ENCODE peak calls at places on chromosomes 2 and 18, in eight cellular contexts. Q is uterus, G is lower lobe of right lung, F is epithelial cell of esophagus, U is AG04450, A is K562, P is AG09309, T is A673. Y is an unnamed sample.

GRCh38 chr2:120765031-120765910 is 29.6 kb downstream of the GLI2 start:
- DNase-seq in F (no peak), U (no peak), P (no peak), T (no peak), G (peak), Q (peak), A (no peak), Y (peak)

GRCh38 chr2:208819190-208819589 is 412.6 kb downstream of the PTH2R start:
- DNase-seq in G (no peak), F (no peak), P (no peak), A (no peak), Q (no peak), T (no peak), U (no peak), Y (no peak)

GRCh38 chr2:105380432-105381118 is 18.3 kb downstream of the FHL2 start:
- DNase-seq in U (no peak), Q (no peak), P (no peak), T (peak), G (no peak), F (no peak), A (no peak), Y (peak)

GRCh38 chr2:218030409-218031195 is 27.8 kb upstream of the TNS1 start:
- DNase-seq in T (no peak), P (no peak), U (no peak), A (no peak), F (no peak), G (no peak), Q (no peak), Y (no peak)

GRCh38 chr2:158969717-158970521 is 1.5 kb downstream of the TANC1 start:
- DNase-seq in F (peak), Q (peak), P (no peak), A (no peak), T (peak), G (peak), U (no peak), Y (peak)

GRCh38 chr2:200635251-200635650 is 49.4 kb downstream of the AOX1 start:
- DNase-seq in T (peak), F (peak), P (no peak), Q (no peak), G (no peak), A (no peak), U (no peak), Y (peak)

GRCh38 chr2:220708366-220708765 is 863.7 kb downstream of the EPHA4 start:
- DNase-seq in G (no peak), T (no peak), Q (no peak), F (peak), P (peak), U (no peak), A (no peak), Y (peak)

GRCh38 chr2:28753043-28753683 is 1.5 kb downstream of the PPP1CB start:
- DNase-seq in T (peak), G (peak), P (peak), U (peak), F (peak), Q (peak), A (peak), Y (peak)

GRCh38 chr18:75291460-75291859 is 80.9 kb downstream of the TSHZ1 start:
- DNase-seq in Q (no peak), F (no peak), T (no peak), U (no peak), P (no peak), G (no peak), A (no peak), Y (no peak)

GRCh38 chr2:237314198-237314597 is 99.8 kb downstream of the COL6A3 start:
- DNase-seq in T (no peak), U (no peak), P (no peak), Q (peak), F (no peak), G (no peak), A (no peak), Y (no peak)

GRCh38 chr18:7617738-7618422 is 50.8 kb downstream of the PTPRM start:
- DNase-seq in A (no peak), Q (peak), T (no peak), P (peak), F (peak), G (no peak), U (no peak), Y (peak)

GRCh38 chr18:43007365-43007764 is 108.1 kb downstream of the RIT2 start:
- DNase-seq in F (no peak), U (no peak), T (no peak), P (no peak), G (no peak), Q (no peak), A (no peak), Y (no peak)

GRCh38 chr18:12279781-12280531 is 25.8 kb downstream of the CIDEA start:
- DNase-seq in F (no peak), A (no peak), P (no peak), Q (no peak), G (no peak), U (no peak), T (no peak), Y (no peak)

GRCh38 chr2:181077128-181077709 is 96.8 kb downstream of the UBE2E3 start:
- DNase-seq in U (no peak), A (peak), Q (no peak), T (peak), P (peak), G (no peak), F (peak), Y (peak)

GRCh38 chr2:39568561-39569006 is 97.1 kb upstream of the TMEM178A start:
- DNase-seq in T (peak), F (peak), U (peak), Q (no peak), A (no peak), G (no peak), P (peak), Y (peak)

GRCh38 chr18:51339866-51340265 is 142.4 kb upstream of the MEX3C start:
- DNase-seq in P (no peak), A (no peak), F (peak), U (no peak), Q (no peak), T (no peak), G (no peak), Y (peak)

GRCh38 chr2:105751272-105751671 is 6.6 kb downstream of the NCK2 start:
- DNase-seq in P (no peak), A (no peak), F (no peak), T (no peak), G (no peak), Q (no peak), U (no peak), Y (no peak)

GRCh38 chr2:38722271-38723115 is 28.7 kb downstream of the SRSF7 start:
- DNase-seq in F (no peak), Q (no peak), T (no peak), U (no peak), A (no peak), P (no peak), G (no peak), Y (no peak)

GRCh38 chr18:45792551-45793294 is 32.8 kb upstream of the SIGLEC15 start:
- DNase-seq in F (peak), T (no peak), U (no peak), P (no peak), G (no peak), Q (no peak), A (no peak), Y (peak)

GRCh38 chr2:37671013-37671815 is at the start of gene CDC42EP3:
- DNase-seq in G (peak), T (peak), P (no peak), F (peak), A (peak), U (no peak), Q (peak), Y (no peak)

GRCh38 chr2:36485521-36485920 is 112.4 kb downstream of the FEZ2 start:
- DNase-seq in P (peak), T (no peak), A (no peak), G (no peak), F (peak), U (peak), Q (no peak), Y (peak)

GRCh38 chr18:23662309-23663263 is at the start of gene ANKRD29:
- DNase-seq in U (no peak), G (peak), P (no peak), Q (peak), F (peak), A (peak), T (peak), Y (peak)

GRCh38 chr2:210072922-210073509 is 70.6 kb downstream of the RPE start:
- DNase-seq in T (peak), U (peak), Q (no peak), A (peak), G (no peak), P (peak), F (peak), Y (peak)

GRCh38 chr2:183248866-183249567 is 124.8 kb downstream of the NUP35 start:
- DNase-seq in U (no peak), Q (no peak), F (peak), G (no peak), A (peak), P (no peak), T (peak), Y (peak)

GRCh38 chr2:10402652-10403215 is 45.4 kb downstream of the ODC1 start:
- DNase-seq in G (no peak), F (no peak), Q (no peak), A (no peak), P (no peak), U (no peak), T (no peak), Y (no peak)

GRCh38 chr2:228065686-228066085 is 115.8 kb downstream of the SPHKAP start:
- DNase-seq in G (no peak), F (peak), Q (no peak), A (no peak), T (no peak), U (no peak), P (no peak), Y (no peak)
- H3K4me3 ChIP-seq in G (no peak), F (no peak), Q (no peak), A (no peak), T (no peak), U (no peak), P (no peak), Y (no peak)

GRCh38 chr2:229578052-229578846 is 136.1 kb downstream of the DNER start:
- DNase-seq in P (no peak), T (no peak), A (no peak), U (no peak), F (no peak), G (no peak), Q (no peak), Y (no peak)
- TF ChIP-seq CTCF in P (no peak), T (peak), A (no peak), U (no peak), F (no peak), G (no peak), Q (no peak), Y (peak)

GRCh38 chr2:11409184-11409959 is 56.6 kb downstream of the E2F6 start:
- DNase-seq in P (no peak), U (no peak), T (no peak), A (no peak), F (no peak), Q (no peak), G (no peak), Y (no peak)

GRCh38 chr2:11405599-11406491 is 60.1 kb downstream of the E2F6 start:
- DNase-seq in Q (no peak), G (no peak), A (no peak), U (no peak), P (no peak), T (no peak), F (no peak), Y (peak)

GRCh38 chr2:11407413-11407812 is 58.5 kb downstream of the E2F6 start:
- DNase-seq in P (no peak), F (no peak), G (no peak), T (no peak), U (no peak), Q (no peak), A (no peak), Y (no peak)

GRCh38 chr2:11404381-11405073 is 60.1 kb upstream of the ROCK2 start:
- DNase-seq in G (no peak), A (no peak), Q (no peak), F (no peak), T (no peak), P (no peak), U (no peak), Y (no peak)

GRCh38 chr2:11406492-11407381 is 59.2 kb downstream of the E2F6 start:
- DNase-seq in A (peak), T (peak), U (peak), G (no peak), P (peak), F (peak), Q (peak), Y (peak)
- H3K4me3 ChIP-seq in A (no peak), T (no peak), U (peak), G (no peak), P (no peak), F (no peak), Q (peak), Y (no peak)

DNA sequence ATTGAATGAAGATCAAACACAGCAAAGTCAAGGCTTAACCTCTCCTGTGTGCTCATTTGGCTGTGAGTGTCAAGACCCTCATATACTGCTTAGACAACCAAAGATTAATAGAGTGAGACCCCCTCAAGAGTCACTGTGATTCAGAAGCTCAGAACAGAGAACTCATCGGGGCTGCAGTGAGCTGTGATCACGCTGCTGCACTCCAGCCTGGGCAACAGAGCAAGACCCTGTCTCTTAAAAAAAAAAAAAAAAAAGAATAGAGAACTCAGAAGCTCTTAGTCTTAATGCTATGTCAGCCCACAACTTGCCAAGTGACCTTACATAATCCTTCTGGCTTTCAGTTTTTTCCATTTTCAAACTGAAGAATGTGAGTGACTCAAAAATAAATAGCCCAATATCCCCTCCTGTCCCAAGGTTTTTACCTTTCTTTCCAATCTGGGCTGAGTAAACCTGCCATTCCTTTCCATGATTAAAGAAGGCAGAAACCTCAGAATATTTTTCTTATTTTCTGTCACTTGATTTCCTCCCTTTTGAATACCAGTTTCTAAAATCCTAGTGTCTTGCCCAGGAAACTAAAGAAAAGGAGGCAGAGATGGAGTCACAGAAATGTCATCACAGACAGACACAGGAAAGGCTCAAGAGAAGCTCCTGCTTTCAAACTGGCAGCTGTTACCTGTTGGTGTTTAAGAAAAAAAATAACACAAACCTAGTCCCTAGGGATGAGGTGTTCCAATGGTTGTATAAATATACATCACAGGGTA is 102.4 kb downstream of the CACNB4 start:
- DNase-seq in P (no peak), Q (no peak), T (no peak), G (no peak), A (no peak), U (no peak), F (no peak), Y (no peak)
- TF ChIP-seq CTCF in P (no peak), Q (no peak), T (no peak), G (no peak), A (no peak), U (no peak), F (no peak), Y (no peak)

GRCh38 chr18:55585050-55585449 is 2.9 kb downstream of the TCF4 start:
- DNase-seq in T (no peak), Q (no peak), A (no peak), U (no peak), P (no peak), G (no peak), F (no peak), Y (no peak)
- H3K4me3 ChIP-seq in T (peak), Q (peak), A (peak), U (peak), P (no peak), G (peak), F (no peak), Y (peak)

GRCh38 chr2:8682719-8683667 is 1.1 kb downstream of the ID2 start:
- DNase-seq in A (no peak), T (peak), F (peak), P (no peak), U (no peak), G (peak), Q (peak), Y (peak)
- TF ChIP-seq CTCF in A (no peak), T (no peak), F (no peak), P (no peak), U (no peak), G (no peak), Q (no peak), Y (no peak)

GRCh38 chr2:99085400-99085799 is 56.1 kb upstream of the C2orf15 start:
- DNase-seq in T (peak), G (no peak), A (no peak), Q (no peak), U (no peak), P (no peak), F (peak), Y (peak)

GRCh38 chr2:99084256-99084655 is 57.3 kb upstream of the C2orf15 start:
- DNase-seq in A (no peak), T (no peak), Q (no peak), U (no peak), P (no peak), G (no peak), F (no peak), Y (no peak)

GRCh38 chr2:99086385-99086784 is 55.1 kb upstream of the C2orf15 start:
- DNase-seq in F (no peak), P (no peak), U (no peak), T (no peak), G (no peak), A (no peak), Q (no peak), Y (no peak)

GRCh38 chr2:99079226-99079625 is 62.3 kb upstream of the C2orf15 start:
- DNase-seq in T (no peak), G (no peak), F (peak), P (no peak), U (no peak), Q (no peak), A (no peak), Y (peak)

DNA sequence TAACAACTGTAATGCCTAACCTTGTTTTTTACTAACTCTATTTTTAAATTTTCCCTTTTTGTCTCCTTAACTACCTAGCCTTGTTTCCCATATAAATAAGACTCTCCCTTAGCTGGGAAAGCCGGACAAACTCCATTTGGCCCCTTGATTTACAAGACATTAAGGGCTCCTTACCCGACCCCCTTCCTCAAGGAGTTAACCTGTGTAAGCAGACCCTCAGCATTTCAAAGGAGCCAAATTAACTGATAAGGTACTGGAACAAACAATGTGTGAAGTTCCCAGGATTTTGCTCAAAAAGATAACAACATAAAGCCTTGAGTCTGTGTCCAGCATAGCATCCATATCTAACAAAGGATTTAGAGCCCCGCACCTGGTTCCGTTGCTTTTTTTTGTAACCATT is 59.6 kb upstream of the C2orf15 start:
- DNase-seq in Q (no peak), T (no peak), G (no peak), F (no peak), P (no peak), A (no peak), U (no peak), Y (no peak)
- H3K4me3 ChIP-seq in Q (no peak), T (no peak), G (no peak), F (no peak), P (no peak), A (no peak), U (no peak), Y (no peak)

Y was measured in fibroblast of pulmonary artery.